ENCODE peak calls at places on chromosomes 2 and 18, in eight cellular contexts. One of them, this sample, is unnamed.
A peak's percentile ranks its signal among the peaks of the same experiment; 100 is the strongest.

GRCh38 chr2:217568289-217568985 is 434.4 kb downstream of the TNS1 start:
- DNase-seq in globus pallidus: no peak
- DNase-seq in activated naive CD4-positive, alpha-beta T cell: no peak
- DNase-seq in stimulated activated CD8-positive, alpha-beta memory T cell treated with anti-CD3 and anti-CD28 coated beads, Interleukin-4, amount 100 ng/mL, for 1 hour: no peak
- DNase-seq in GM20000: no peak
- DNase-seq in stimulated activated CD4-positive, alpha-beta T cell treated with anti-CD3 and anti-CD28 coated beads, Interleukin-1b, Interleukin-23, amount 100 ng/mL, for 24 hours: no peak
- DNase-seq in heart left ventricle: no peak
- DNase-seq in SW 1271: no peak
- DNase-seq in this sample: no peak

GRCh38 chr2:127463155-127463991 is 45.1 kb downstream of the PROC start:
- DNase-seq in globus pallidus: no peak
- DNase-seq in activated naive CD4-positive, alpha-beta T cell: no peak
- DNase-seq in stimulated activated CD8-positive, alpha-beta memory T cell treated with anti-CD3 and anti-CD28 coated beads, Interleukin-4, amount 100 ng/mL, for 1 hour: no peak
- DNase-seq in GM20000: no peak
- DNase-seq in stimulated activated CD4-positive, alpha-beta T cell treated with anti-CD3 and anti-CD28 coated beads, Interleukin-1b, Interleukin-23, amount 100 ng/mL, for 24 hours: no peak
- DNase-seq in heart left ventricle: no peak
- DNase-seq in SW 1271: no peak
- DNase-seq in this sample: no peak

GRCh38 chr2:240213476-240214391 is 73.3 kb upstream of the OTOS start:
- DNase-seq in globus pallidus: peak; percentile 48
- DNase-seq in activated naive CD4-positive, alpha-beta T cell: no peak
- DNase-seq in stimulated activated CD8-positive, alpha-beta memory T cell treated with anti-CD3 and anti-CD28 coated beads, Interleukin-4, amount 100 ng/mL, for 1 hour: no peak
- DNase-seq in GM20000: no peak
- DNase-seq in stimulated activated CD4-positive, alpha-beta T cell treated with anti-CD3 and anti-CD28 coated beads, Interleukin-1b, Interleukin-23, amount 100 ng/mL, for 24 hours: no peak
- DNase-seq in heart left ventricle: peak; percentile 9
- DNase-seq in SW 1271: no peak
- DNase-seq in this sample: no peak

GRCh38 chr18:34219651-34220050 is 5.1 kb downstream of the NOL4 start:
- DNase-seq in globus pallidus: peak; percentile 16
- DNase-seq in activated naive CD4-positive, alpha-beta T cell: no peak
- DNase-seq in stimulated activated CD8-positive, alpha-beta memory T cell treated with anti-CD3 and anti-CD28 coated beads, Interleukin-4, amount 100 ng/mL, for 1 hour: no peak
- DNase-seq in GM20000: no peak
- DNase-seq in stimulated activated CD4-positive, alpha-beta T cell treated with anti-CD3 and anti-CD28 coated beads, Interleukin-1b, Interleukin-23, amount 100 ng/mL, for 24 hours: no peak
- DNase-seq in heart left ventricle: no peak
- DNase-seq in SW 1271: no peak
- DNase-seq in this sample: no peak

GRCh38 chr18:3791258-3791657 is 341.3 kb downstream of the TGIF1 start:
- DNase-seq in globus pallidus: no peak
- DNase-seq in activated naive CD4-positive, alpha-beta T cell: no peak
- DNase-seq in stimulated activated CD8-positive, alpha-beta memory T cell treated with anti-CD3 and anti-CD28 coated beads, Interleukin-4, amount 100 ng/mL, for 1 hour: no peak
- DNase-seq in GM20000: no peak
- DNase-seq in stimulated activated CD4-positive, alpha-beta T cell treated with anti-CD3 and anti-CD28 coated beads, Interleukin-1b, Interleukin-23, amount 100 ng/mL, for 24 hours: no peak
- DNase-seq in heart left ventricle: no peak
- DNase-seq in SW 1271: no peak
- DNase-seq in this sample: no peak

GRCh38 chr18:6752200-6752873 is 22.8 kb downstream of the ARHGAP28 start:
- DNase-seq in globus pallidus: no peak
- DNase-seq in activated naive CD4-positive, alpha-beta T cell: no peak
- DNase-seq in stimulated activated CD8-positive, alpha-beta memory T cell treated with anti-CD3 and anti-CD28 coated beads, Interleukin-4, amount 100 ng/mL, for 1 hour: no peak
- DNase-seq in GM20000: no peak
- DNase-seq in stimulated activated CD4-positive, alpha-beta T cell treated with anti-CD3 and anti-CD28 coated beads, Interleukin-1b, Interleukin-23, amount 100 ng/mL, for 24 hours: no peak
- DNase-seq in heart left ventricle: no peak
- DNase-seq in SW 1271: no peak
- DNase-seq in this sample: no peak

GRCh38 chr18:64131314-64131713 is 17.6 kb downstream of the LINC00305 start:
- DNase-seq in globus pallidus: no peak
- DNase-seq in activated naive CD4-positive, alpha-beta T cell: no peak
- DNase-seq in stimulated activated CD8-positive, alpha-beta memory T cell treated with anti-CD3 and anti-CD28 coated beads, Interleukin-4, amount 100 ng/mL, for 1 hour: no peak
- DNase-seq in GM20000: no peak
- DNase-seq in stimulated activated CD4-positive, alpha-beta T cell treated with anti-CD3 and anti-CD28 coated beads, Interleukin-1b, Interleukin-23, amount 100 ng/mL, for 24 hours: no peak
- DNase-seq in heart left ventricle: no peak
- DNase-seq in SW 1271: no peak
- DNase-seq in this sample: no peak

GRCh38 chr2:85813978-85814801 is 60.4 kb downstream of the ATOH8 start:
- DNase-seq in globus pallidus: peak; percentile 84
- DNase-seq in activated naive CD4-positive, alpha-beta T cell: peak; percentile 71
- DNase-seq in stimulated activated CD8-positive, alpha-beta memory T cell treated with anti-CD3 and anti-CD28 coated beads, Interleukin-4, amount 100 ng/mL, for 1 hour: peak; percentile 64
- DNase-seq in GM20000: peak; percentile 90
- DNase-seq in stimulated activated CD4-positive, alpha-beta T cell treated with anti-CD3 and anti-CD28 coated beads, Interleukin-1b, Interleukin-23, amount 100 ng/mL, for 24 hours: peak; percentile 70
- DNase-seq in heart left ventricle: peak; percentile 88
- DNase-seq in SW 1271: peak; percentile 74
- DNase-seq in this sample: peak; percentile 97

GRCh38 chr2:71798266-71799012 is 345.1 kb downstream of the DYSF start:
- DNase-seq in globus pallidus: peak; percentile 33
- DNase-seq in activated naive CD4-positive, alpha-beta T cell: no peak
- DNase-seq in stimulated activated CD8-positive, alpha-beta memory T cell treated with anti-CD3 and anti-CD28 coated beads, Interleukin-4, amount 100 ng/mL, for 1 hour: no peak
- DNase-seq in GM20000: peak; percentile 55
- DNase-seq in stimulated activated CD4-positive, alpha-beta T cell treated with anti-CD3 and anti-CD28 coated beads, Interleukin-1b, Interleukin-23, amount 100 ng/mL, for 24 hours: no peak
- DNase-seq in heart left ventricle: peak; percentile 33
- DNase-seq in SW 1271: peak; percentile 40
- DNase-seq in this sample: peak; percentile 39

GRCh38 chr18:68017385-68017784 is 500.9 kb upstream of the DSEL start:
- DNase-seq in globus pallidus: no peak
- DNase-seq in activated naive CD4-positive, alpha-beta T cell: no peak
- DNase-seq in stimulated activated CD8-positive, alpha-beta memory T cell treated with anti-CD3 and anti-CD28 coated beads, Interleukin-4, amount 100 ng/mL, for 1 hour: no peak
- DNase-seq in GM20000: no peak
- DNase-seq in stimulated activated CD4-positive, alpha-beta T cell treated with anti-CD3 and anti-CD28 coated beads, Interleukin-1b, Interleukin-23, amount 100 ng/mL, for 24 hours: no peak
- DNase-seq in heart left ventricle: no peak
- DNase-seq in SW 1271: no peak
- DNase-seq in this sample: no peak

GRCh38 chr2:171293661-171294060 is 133.0 kb upstream of the TLK1 start:
- DNase-seq in globus pallidus: no peak
- DNase-seq in activated naive CD4-positive, alpha-beta T cell: no peak
- DNase-seq in stimulated activated CD8-positive, alpha-beta memory T cell treated with anti-CD3 and anti-CD28 coated beads, Interleukin-4, amount 100 ng/mL, for 1 hour: no peak
- DNase-seq in GM20000: no peak
- DNase-seq in stimulated activated CD4-positive, alpha-beta T cell treated with anti-CD3 and anti-CD28 coated beads, Interleukin-1b, Interleukin-23, amount 100 ng/mL, for 24 hours: no peak
- DNase-seq in heart left ventricle: no peak
- DNase-seq in SW 1271: no peak
- DNase-seq in this sample: no peak

GRCh38 chr2:19722486-19723420 is 179.0 kb downstream of the TTC32 start:
- DNase-seq in globus pallidus: no peak
- DNase-seq in activated naive CD4-positive, alpha-beta T cell: no peak
- DNase-seq in stimulated activated CD8-positive, alpha-beta memory T cell treated with anti-CD3 and anti-CD28 coated beads, Interleukin-4, amount 100 ng/mL, for 1 hour: no peak
- DNase-seq in GM20000: no peak
- DNase-seq in stimulated activated CD4-positive, alpha-beta T cell treated with anti-CD3 and anti-CD28 coated beads, Interleukin-1b, Interleukin-23, amount 100 ng/mL, for 24 hours: no peak
- DNase-seq in heart left ventricle: no peak
- DNase-seq in SW 1271: no peak
- DNase-seq in this sample: no peak

GRCh38 chr2:51813245-51813644 is 781.3 kb upstream of the NRXN1 start:
- DNase-seq in globus pallidus: no peak
- DNase-seq in activated naive CD4-positive, alpha-beta T cell: no peak
- DNase-seq in stimulated activated CD8-positive, alpha-beta memory T cell treated with anti-CD3 and anti-CD28 coated beads, Interleukin-4, amount 100 ng/mL, for 1 hour: no peak
- DNase-seq in GM20000: no peak
- DNase-seq in stimulated activated CD4-positive, alpha-beta T cell treated with anti-CD3 and anti-CD28 coated beads, Interleukin-1b, Interleukin-23, amount 100 ng/mL, for 24 hours: no peak
- DNase-seq in heart left ventricle: no peak
- DNase-seq in SW 1271: peak; percentile 33
- DNase-seq in this sample: no peak

GRCh38 chr2:74250189-74250631 is 51.8 kb downstream of the MTHFD2 start:
- DNase-seq in globus pallidus: peak; percentile 43
- DNase-seq in activated naive CD4-positive, alpha-beta T cell: peak; percentile 38
- DNase-seq in stimulated activated CD8-positive, alpha-beta memory T cell treated with anti-CD3 and anti-CD28 coated beads, Interleukin-4, amount 100 ng/mL, for 1 hour: peak; percentile 17
- DNase-seq in GM20000: peak; percentile 87
- DNase-seq in stimulated activated CD4-positive, alpha-beta T cell treated with anti-CD3 and anti-CD28 coated beads, Interleukin-1b, Interleukin-23, amount 100 ng/mL, for 24 hours: peak; percentile 13
- DNase-seq in heart left ventricle: peak; percentile 31
- DNase-seq in SW 1271: peak; percentile 8
- DNase-seq in this sample: no peak

GRCh38 chr2:123080331-123080730 is 944.8 kb upstream of the CNTNAP5 start:
- DNase-seq in globus pallidus: no peak
- DNase-seq in activated naive CD4-positive, alpha-beta T cell: no peak
- DNase-seq in stimulated activated CD8-positive, alpha-beta memory T cell treated with anti-CD3 and anti-CD28 coated beads, Interleukin-4, amount 100 ng/mL, for 1 hour: no peak
- DNase-seq in GM20000: no peak
- DNase-seq in stimulated activated CD4-positive, alpha-beta T cell treated with anti-CD3 and anti-CD28 coated beads, Interleukin-1b, Interleukin-23, amount 100 ng/mL, for 24 hours: no peak
- DNase-seq in heart left ventricle: no peak
- DNase-seq in SW 1271: no peak
- DNase-seq in this sample: no peak

GRCh38 chr2:100747551-100747950 is 72.4 kb upstream of the NPAS2 start:
- DNase-seq in globus pallidus: no peak
- DNase-seq in activated naive CD4-positive, alpha-beta T cell: no peak
- DNase-seq in stimulated activated CD8-positive, alpha-beta memory T cell treated with anti-CD3 and anti-CD28 coated beads, Interleukin-4, amount 100 ng/mL, for 1 hour: no peak
- DNase-seq in GM20000: no peak
- DNase-seq in stimulated activated CD4-positive, alpha-beta T cell treated with anti-CD3 and anti-CD28 coated beads, Interleukin-1b, Interleukin-23, amount 100 ng/mL, for 24 hours: no peak
- DNase-seq in heart left ventricle: no peak
- DNase-seq in SW 1271: no peak
- DNase-seq in this sample: no peak

GRCh38 chr2:61639721-61640120 is 101.6 kb upstream of the XPO1 start:
- DNase-seq in globus pallidus: no peak
- DNase-seq in activated naive CD4-positive, alpha-beta T cell: no peak
- DNase-seq in stimulated activated CD8-positive, alpha-beta memory T cell treated with anti-CD3 and anti-CD28 coated beads, Interleukin-4, amount 100 ng/mL, for 1 hour: no peak
- DNase-seq in GM20000: no peak
- DNase-seq in stimulated activated CD4-positive, alpha-beta T cell treated with anti-CD3 and anti-CD28 coated beads, Interleukin-1b, Interleukin-23, amount 100 ng/mL, for 24 hours: no peak
- DNase-seq in heart left ventricle: no peak
- DNase-seq in SW 1271: no peak
- DNase-seq in this sample: no peak

GRCh38 chr2:20563833-20564232 is 87.1 kb downstream of the HS1BP3 start:
- DNase-seq in globus pallidus: no peak
- DNase-seq in activated naive CD4-positive, alpha-beta T cell: no peak
- DNase-seq in stimulated activated CD8-positive, alpha-beta memory T cell treated with anti-CD3 and anti-CD28 coated beads, Interleukin-4, amount 100 ng/mL, for 1 hour: no peak
- DNase-seq in GM20000: no peak
- DNase-seq in stimulated activated CD4-positive, alpha-beta T cell treated with anti-CD3 and anti-CD28 coated beads, Interleukin-1b, Interleukin-23, amount 100 ng/mL, for 24 hours: no peak
- DNase-seq in heart left ventricle: no peak
- DNase-seq in SW 1271: no peak
- DNase-seq in this sample: no peak

GRCh38 chr18:27789406-27789805 is 387.5 kb downstream of the CDH2 start:
- DNase-seq in globus pallidus: no peak
- DNase-seq in activated naive CD4-positive, alpha-beta T cell: no peak
- DNase-seq in stimulated activated CD8-positive, alpha-beta memory T cell treated with anti-CD3 and anti-CD28 coated beads, Interleukin-4, amount 100 ng/mL, for 1 hour: no peak
- DNase-seq in GM20000: no peak
- DNase-seq in stimulated activated CD4-positive, alpha-beta T cell treated with anti-CD3 and anti-CD28 coated beads, Interleukin-1b, Interleukin-23, amount 100 ng/mL, for 24 hours: no peak
- DNase-seq in heart left ventricle: no peak
- DNase-seq in SW 1271: no peak
- DNase-seq in this sample: no peak

GRCh38 chr2:212537311-212538155 is 1.1 kb downstream of the ERBB4 start:
- DNase-seq in globus pallidus: peak; percentile 63
- DNase-seq in activated naive CD4-positive, alpha-beta T cell: no peak
- DNase-seq in stimulated activated CD8-positive, alpha-beta memory T cell treated with anti-CD3 and anti-CD28 coated beads, Interleukin-4, amount 100 ng/mL, for 1 hour: no peak
- DNase-seq in GM20000: peak; percentile 29
- DNase-seq in stimulated activated CD4-positive, alpha-beta T cell treated with anti-CD3 and anti-CD28 coated beads, Interleukin-1b, Interleukin-23, amount 100 ng/mL, for 24 hours: no peak
- DNase-seq in heart left ventricle: peak; percentile 29
- DNase-seq in SW 1271: no peak
- DNase-seq in this sample: no peak

GRCh38 chr2:241769819-241770184 is 6.8 kb upstream of the GAL3ST2 start:
- DNase-seq in globus pallidus: no peak
- DNase-seq in activated naive CD4-positive, alpha-beta T cell: no peak
- DNase-seq in stimulated activated CD8-positive, alpha-beta memory T cell treated with anti-CD3 and anti-CD28 coated beads, Interleukin-4, amount 100 ng/mL, for 1 hour: no peak
- DNase-seq in GM20000: peak; percentile 8
- DNase-seq in stimulated activated CD4-positive, alpha-beta T cell treated with anti-CD3 and anti-CD28 coated beads, Interleukin-1b, Interleukin-23, amount 100 ng/mL, for 24 hours: no peak
- DNase-seq in heart left ventricle: no peak
- DNase-seq in SW 1271: no peak
- DNase-seq in this sample: no peak

GRCh38 chr2:16102976-16103380 is 162.6 kb downstream of the MYCN start:
- DNase-seq in globus pallidus: no peak
- DNase-seq in activated naive CD4-positive, alpha-beta T cell: no peak
- DNase-seq in stimulated activated CD8-positive, alpha-beta memory T cell treated with anti-CD3 and anti-CD28 coated beads, Interleukin-4, amount 100 ng/mL, for 1 hour: no peak
- DNase-seq in GM20000: no peak
- DNase-seq in stimulated activated CD4-positive, alpha-beta T cell treated with anti-CD3 and anti-CD28 coated beads, Interleukin-1b, Interleukin-23, amount 100 ng/mL, for 24 hours: no peak
- DNase-seq in heart left ventricle: no peak
- DNase-seq in SW 1271: no peak
- DNase-seq in this sample: no peak

GRCh38 chr2:70083344-70084156 is 3.7 kb upstream of the PCBP1 start:
- DNase-seq in globus pallidus: no peak
- DNase-seq in activated naive CD4-positive, alpha-beta T cell: no peak
- DNase-seq in stimulated activated CD8-positive, alpha-beta memory T cell treated with anti-CD3 and anti-CD28 coated beads, Interleukin-4, amount 100 ng/mL, for 1 hour: no peak
- DNase-seq in GM20000: peak; percentile 71
- DNase-seq in stimulated activated CD4-positive, alpha-beta T cell treated with anti-CD3 and anti-CD28 coated beads, Interleukin-1b, Interleukin-23, amount 100 ng/mL, for 24 hours: no peak
- DNase-seq in heart left ventricle: no peak
- DNase-seq in SW 1271: peak; percentile 20
- DNase-seq in this sample: no peak

GRCh38 chr18:50792885-50793284 is 26.9 kb downstream of the MRO start:
- DNase-seq in globus pallidus: no peak
- DNase-seq in activated naive CD4-positive, alpha-beta T cell: no peak
- DNase-seq in stimulated activated CD8-positive, alpha-beta memory T cell treated with anti-CD3 and anti-CD28 coated beads, Interleukin-4, amount 100 ng/mL, for 1 hour: no peak
- DNase-seq in GM20000: no peak
- DNase-seq in stimulated activated CD4-positive, alpha-beta T cell treated with anti-CD3 and anti-CD28 coated beads, Interleukin-1b, Interleukin-23, amount 100 ng/mL, for 24 hours: no peak
- DNase-seq in heart left ventricle: no peak
- DNase-seq in SW 1271: no peak
- DNase-seq in this sample: no peak

GRCh38 chr2:235923859-235924674 is 244.1 kb downstream of the GBX2 start:
- DNase-seq in globus pallidus: no peak
- DNase-seq in activated naive CD4-positive, alpha-beta T cell: no peak
- DNase-seq in stimulated activated CD8-positive, alpha-beta memory T cell treated with anti-CD3 and anti-CD28 coated beads, Interleukin-4, amount 100 ng/mL, for 1 hour: no peak
- DNase-seq in GM20000: no peak
- DNase-seq in stimulated activated CD4-positive, alpha-beta T cell treated with anti-CD3 and anti-CD28 coated beads, Interleukin-1b, Interleukin-23, amount 100 ng/mL, for 24 hours: no peak
- DNase-seq in heart left ventricle: no peak
- DNase-seq in SW 1271: no peak
- DNase-seq in this sample: no peak

GRCh38 chr2:145760781-145761649 is 1241.1 kb upstream of the ZEB2 start:
- DNase-seq in globus pallidus: no peak
- DNase-seq in activated naive CD4-positive, alpha-beta T cell: no peak
- DNase-seq in stimulated activated CD8-positive, alpha-beta memory T cell treated with anti-CD3 and anti-CD28 coated beads, Interleukin-4, amount 100 ng/mL, for 1 hour: no peak
- DNase-seq in GM20000: no peak
- DNase-seq in stimulated activated CD4-positive, alpha-beta T cell treated with anti-CD3 and anti-CD28 coated beads, Interleukin-1b, Interleukin-23, amount 100 ng/mL, for 24 hours: no peak
- DNase-seq in heart left ventricle: no peak
- DNase-seq in SW 1271: no peak
- DNase-seq in this sample: no peak

GRCh38 chr2:75238670-75239330 is 39.5 kb upstream of the TACR1 start:
- DNase-seq in globus pallidus: no peak
- DNase-seq in activated naive CD4-positive, alpha-beta T cell: no peak
- DNase-seq in stimulated activated CD8-positive, alpha-beta memory T cell treated with anti-CD3 and anti-CD28 coated beads, Interleukin-4, amount 100 ng/mL, for 1 hour: no peak
- DNase-seq in GM20000: no peak
- DNase-seq in stimulated activated CD4-positive, alpha-beta T cell treated with anti-CD3 and anti-CD28 coated beads, Interleukin-1b, Interleukin-23, amount 100 ng/mL, for 24 hours: no peak
- DNase-seq in heart left ventricle: no peak
- DNase-seq in SW 1271: peak; percentile 20
- DNase-seq in this sample: no peak

GRCh38 chr18:56562479-56562878 is 75.9 kb downstream of the TXNL1 start:
- DNase-seq in globus pallidus: no peak
- DNase-seq in activated naive CD4-positive, alpha-beta T cell: no peak
- DNase-seq in stimulated activated CD8-positive, alpha-beta memory T cell treated with anti-CD3 and anti-CD28 coated beads, Interleukin-4, amount 100 ng/mL, for 1 hour: no peak
- DNase-seq in GM20000: no peak
- DNase-seq in stimulated activated CD4-positive, alpha-beta T cell treated with anti-CD3 and anti-CD28 coated beads, Interleukin-1b, Interleukin-23, amount 100 ng/mL, for 24 hours: no peak
- DNase-seq in heart left ventricle: no peak
- DNase-seq in SW 1271: no peak
- DNase-seq in this sample: no peak

GRCh38 chr2:107187870-107188269 is 301.9 kb upstream of the ST6GAL2 start:
- DNase-seq in globus pallidus: no peak
- DNase-seq in activated naive CD4-positive, alpha-beta T cell: no peak
- DNase-seq in stimulated activated CD8-positive, alpha-beta memory T cell treated with anti-CD3 and anti-CD28 coated beads, Interleukin-4, amount 100 ng/mL, for 1 hour: no peak
- DNase-seq in GM20000: no peak
- DNase-seq in stimulated activated CD4-positive, alpha-beta T cell treated with anti-CD3 and anti-CD28 coated beads, Interleukin-1b, Interleukin-23, amount 100 ng/mL, for 24 hours: no peak
- DNase-seq in heart left ventricle: no peak
- DNase-seq in SW 1271: no peak
- DNase-seq in this sample: no peak

GRCh38 chr2:75134802-75135201 is 64.5 kb downstream of the TACR1 start:
- DNase-seq in globus pallidus: no peak
- DNase-seq in activated naive CD4-positive, alpha-beta T cell: no peak
- DNase-seq in stimulated activated CD8-positive, alpha-beta memory T cell treated with anti-CD3 and anti-CD28 coated beads, Interleukin-4, amount 100 ng/mL, for 1 hour: no peak
- DNase-seq in GM20000: no peak
- DNase-seq in stimulated activated CD4-positive, alpha-beta T cell treated with anti-CD3 and anti-CD28 coated beads, Interleukin-1b, Interleukin-23, amount 100 ng/mL, for 24 hours: no peak
- DNase-seq in heart left ventricle: no peak
- DNase-seq in SW 1271: no peak
- DNase-seq in this sample: no peak

This sample was measured in mesothelial cell of epicardium.